ENCODE peak calls at places on chromosomes 2 and 18, in nine cellular contexts. G, R, B, D, H, N, V, L and K are unnamed samples.

GRCh38 chr2:38600242-38600891 is 2.4 kb downstream of the HNRNPLL start:
- DNase-seq in G (no peak), R (no peak), B (no peak), D (no peak), H (no peak), N (no peak), V (no peak), L (no peak), K (no peak)

GRCh38 chr2:17877811-17878221 is 651 bp upstream of the KCNS3 start:
- DNase-seq in G (no peak), R (peak; percentile 52), B (no peak), D (no peak), H (no peak), N (no peak), V (peak; percentile 27), L (peak; percentile 22), K (peak; percentile 15)

GRCh38 chr2:239716536-239717318 is 308.4 kb downstream of the NDUFA10 start:
- DNase-seq in G (no peak), R (no peak), B (peak; percentile 64), D (no peak), H (peak; percentile 68), N (no peak), V (no peak), L (no peak), K (no peak)

GRCh38 chr2:226891780-226892590 is 56.1 kb downstream of the RHBDD1 start:
- DNase-seq in G (peak; percentile 51), R (no peak), B (no peak), D (no peak), H (no peak), N (no peak), V (no peak), L (no peak), K (no peak)

GRCh38 chr18:61496374-61496773 is 163.1 kb downstream of the CDH20 start:
- DNase-seq in G (no peak), R (no peak), B (no peak), D (no peak), H (no peak), N (no peak), V (no peak), L (no peak), K (no peak)

GRCh38 chr2:27298391-27299080 is 9.7 kb downstream of the UCN start:
- DNase-seq in G (no peak), R (no peak), B (no peak), D (no peak), H (no peak), N (no peak), V (no peak), L (no peak), K (no peak)

GRCh38 chr18:56276466-56276865 is 361.9 kb downstream of the TXNL1 start:
- DNase-seq in G (no peak), R (no peak), B (no peak), D (no peak), H (no peak), N (no peak), V (no peak), L (no peak), K (no peak)

GRCh38 chr2:20213651-20214565 is 11.0 kb downstream of the SDC1 start:
- DNase-seq in G (peak; percentile 67), R (peak; percentile 54), B (no peak), D (no peak), H (no peak), N (no peak), V (no peak), L (peak; percentile 90), K (peak; percentile 37)

GRCh38 chr2:154707994-154708393 is 9.5 kb downstream of the KCNJ3 start:
- DNase-seq in G (no peak), R (no peak), B (no peak), D (no peak), H (no peak), N (no peak), V (no peak), L (no peak), K (no peak)

GRCh38 chr2:71938108-71938507 is 209.6 kb downstream of the CYP26B1 start:
- DNase-seq in G (no peak), R (no peak), B (no peak), D (no peak), H (peak; percentile 60), N (no peak), V (no peak), L (no peak), K (peak; percentile 2)

GRCh38 chr18:62678847-62679535 is 36.4 kb upstream of the PHLPP1 start:
- DNase-seq in G (no peak), R (no peak), B (no peak), D (no peak), H (no peak), N (no peak), V (no peak), L (no peak), K (no peak)

GRCh38 chr2:221573430-221574230 is 1.5 kb upstream of the EPHA4 start:
- DNase-seq in G (peak; percentile 35), R (peak; percentile 87), B (peak; percentile 77), D (peak; percentile 87), H (peak; percentile 90), N (peak; percentile 96), V (peak; percentile 84), L (peak; percentile 75), K (peak; percentile 81)

GRCh38 chr18:3440340-3440739 is 9.6 kb upstream of the TGIF1 start:
- DNase-seq in G (no peak), R (no peak), B (no peak), D (no peak), H (no peak), N (no peak), V (no peak), L (no peak), K (no peak)

GRCh38 chr18:3444954-3445353 is 5.0 kb upstream of the TGIF1 start:
- DNase-seq in G (no peak), R (no peak), B (no peak), D (no peak), H (no peak), N (no peak), V (no peak), L (no peak), K (no peak)

GRCh38 chr18:3442894-3443293 is 7.1 kb upstream of the TGIF1 start:
- DNase-seq in G (no peak), R (no peak), B (no peak), D (no peak), H (no peak), N (no peak), V (no peak), L (no peak), K (no peak)

GRCh38 chr18:3447035-3447894 is 2.7 kb upstream of the TGIF1 start:
- DNase-seq in G (peak; percentile 65), R (peak; percentile 18), B (no peak), D (no peak), H (peak; percentile 84), N (peak; percentile 71), V (peak; percentile 59), L (no peak), K (peak; percentile 58)

GRCh38 chr18:3441290-3441689 is 8.7 kb upstream of the TGIF1 start:
- DNase-seq in G (peak; percentile 34), R (no peak), B (no peak), D (no peak), H (no peak), N (no peak), V (no peak), L (no peak), K (no peak)
- TF ChIP-seq CTCF in G (peak; percentile 35), R (no peak), B (peak; percentile 58), D (no peak), H (no peak), N (no peak), V (peak; percentile 31), L (no peak), K (peak; percentile 50)

DNA sequence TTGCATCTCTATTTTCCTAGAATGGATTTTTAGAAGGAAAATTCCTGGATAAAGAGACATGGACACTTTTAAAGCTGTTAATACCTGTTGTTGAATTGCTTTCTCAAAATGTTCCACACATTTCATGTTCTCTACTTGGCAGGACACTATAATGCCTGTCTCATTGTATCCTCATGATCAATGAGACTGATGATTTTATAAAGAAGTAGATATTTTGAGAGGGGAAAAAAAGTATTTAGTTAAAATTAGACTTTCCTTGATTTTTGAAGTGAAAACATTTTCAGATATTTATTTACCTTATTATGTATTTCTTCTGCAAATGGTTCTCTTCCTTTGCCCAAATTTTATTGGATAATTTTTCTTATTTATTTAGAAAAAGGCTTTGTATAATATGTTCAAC is 242.5 kb downstream of the MYCN start:
- DNase-seq in G (no peak), R (no peak), B (no peak), D (no peak), H (no peak), N (no peak), V (no peak), L (no peak), K (no peak)
- TF ChIP-seq CTCF in G (no peak), R (no peak), B (no peak), D (no peak), H (no peak), N (no peak), V (no peak), L (no peak), K (no peak)

GRCh38 chr2:215270118-215270451 is 41.8 kb upstream of the ATIC start:
- DNase-seq in G (no peak), R (no peak), B (no peak), D (no peak), H (no peak), N (no peak), V (no peak), L (no peak), K (no peak)
- TF ChIP-seq CTCF in G (no peak), R (no peak), B (peak; percentile 1), D (no peak), H (no peak), N (no peak), V (peak; percentile 1), L (no peak), K (no peak)

GRCh38 chr2:201759567-201759966 is 21.2 kb downstream of the ALS2 start:
- DNase-seq in G (no peak), R (no peak), B (no peak), D (no peak), H (no peak), N (no peak), V (no peak), L (peak; percentile 74), K (no peak)

GRCh38 chr2:201761101-201761500 is 19.6 kb downstream of the ALS2 start:
- DNase-seq in G (no peak), R (no peak), B (no peak), D (no peak), H (no peak), N (no peak), V (no peak), L (no peak), K (no peak)

GRCh38 chr2:201754683-201755415 is 25.9 kb downstream of the ALS2 start:
- DNase-seq in G (peak; percentile 14), R (no peak), B (no peak), D (no peak), H (no peak), N (no peak), V (no peak), L (no peak), K (no peak)

GRCh38 chr2:201758229-201758628 is 22.5 kb downstream of the ALS2 start:
- DNase-seq in G (no peak), R (no peak), B (no peak), D (no peak), H (no peak), N (no peak), V (no peak), L (no peak), K (no peak)

GRCh38 chr2:201758873-201759272 is 21.9 kb downstream of the ALS2 start:
- DNase-seq in G (no peak), R (no peak), B (no peak), D (no peak), H (no peak), N (no peak), V (no peak), L (no peak), K (no peak)
- TF ChIP-seq CTCF in G (no peak), R (no peak), B (no peak), D (no peak), H (no peak), N (no peak), V (no peak), L (no peak), K (no peak)